ENCODE peak calls at places on chromosomes 16 and 17, in five cellular contexts. N is Caki2, C is NCI-H1092, I is T-helper 2 cell, M is mammary epithelial cell. D is an unnamed sample.

GRCh38 chr17:61157246-61157887 is 242.3 kb upstream of the TBX2 start:
- DNase-seq in C (peak), N (no peak), M (no peak), I (no peak), D (peak)

GRCh38 chr17:57811633-57812280 is 38.1 kb downstream of the MRPS23 start:
- DNase-seq in N (no peak), I (no peak), C (no peak), M (no peak), D (no peak)

GRCh38 chr16:84091460-84091859 is 25.3 kb downstream of the MBTPS1 start:
- DNase-seq in C (no peak), M (no peak), I (no peak), N (no peak), D (no peak)

GRCh38 chr17:39123627-39124026 is 27.8 kb downstream of the PLXDC1 start:
- DNase-seq in I (no peak), M (no peak), C (no peak), N (no peak), D (no peak)

GRCh38 chr17:81964081-81964849 is 3.3 kb upstream of the NOTUM start:
- DNase-seq in I (no peak), N (no peak), M (no peak), C (no peak), D (no peak)

GRCh38 chr17:3981455-3981854 is 17.2 kb upstream of the ATP2A3 start:
- DNase-seq in I (no peak), M (no peak), N (no peak), C (no peak), D (no peak)

GRCh38 chr17:77726549-77726957 is 231.9 kb upstream of the TNRC6C start:
- DNase-seq in I (no peak), C (no peak), N (no peak), M (no peak), D (no peak)

GRCh38 chr17:20189322-20189721 is 180.2 kb downstream of the SPECC1 start:
- DNase-seq in M (peak), I (no peak), C (no peak), N (no peak), D (no peak)

GRCh38 chr16:59192551-59193199 is 458.6 kb upstream of the GOT2 start:
- DNase-seq in M (no peak), I (no peak), C (no peak), N (peak), D (no peak)

GRCh38 chr17:74552037-74552436 is 6.1 kb upstream of the CD300C start:
- DNase-seq in N (no peak), C (no peak), M (peak), I (no peak), D (no peak)

D was measured in NCI-H2029 treated with DMSO at 0.1 percent for 48 hours.